ENCODE peak calls at places on chromosomes 2 and 18, in four cellular contexts. X is psoas muscle, K is aorta, A is adrenal gland. H is an unnamed sample.
A peak's percentile ranks its signal among the peaks of the same experiment; 100 is the strongest.

GRCh38 chr2:225399509-225399908 is at the start of gene NYAP2:
- DNase-seq in A (no peak), X (no peak), K (no peak), H (no peak)

GRCh38 chr2:119548516-119549120 is 4.4 kb downstream of the CFAP221 start:
- DNase-seq in K (no peak), A (no peak), X (no peak), H (no peak)

GRCh38 chr2:758073-758820 is 81.0 kb upstream of the TMEM18 start:
- DNase-seq in A (no peak), K (no peak), X (no peak), H (no peak)

GRCh38 chr2:28232267-28232666 is 160.4 kb upstream of the FOSL2 start:
- DNase-seq in K (no peak), A (no peak), X (no peak), H (no peak)

GRCh38 chr2:111135910-111136297 is 15.2 kb downstream of the BCL2L11 start:
- DNase-seq in A (no peak), X (peak; percentile 85), K (no peak), H (peak; percentile 52)

GRCh38 chr18:79493211-79493800 is 97.6 kb downstream of the NFATC1 start:
- DNase-seq in X (peak; percentile 48), K (peak; percentile 70), A (no peak), H (peak; percentile 31)

GRCh38 chr2:170514140-170514539 is 201.0 kb upstream of the SP5 start:
- DNase-seq in A (no peak), X (no peak), K (no peak), H (no peak)

GRCh38 chr18:13379062-13379800 is 160.7 kb downstream of the LDLRAD4 start:
- DNase-seq in K (no peak), X (no peak), A (peak; percentile 18), H (no peak)

GRCh38 chr2:127153691-127154158 is 46.8 kb upstream of the BIN1 start:
- DNase-seq in A (peak; percentile 68), X (peak; percentile 86), K (peak; percentile 80), H (no peak)

GRCh38 chr2:143259368-143259958 is 130.2 kb downstream of the ARHGAP15 start:
- DNase-seq in A (peak; percentile 77), K (no peak), X (peak; percentile 38), H (peak; percentile 45)

GRCh38 chr2:38095996-38096861 is 20.3 kb upstream of the CYP1B1 start:
- DNase-seq in X (peak; percentile 69), A (no peak), K (peak; percentile 76), H (no peak)

GRCh38 chr18:37274988-37275590 is 290.5 kb downstream of the CELF4 start:
- DNase-seq in X (no peak), A (no peak), K (no peak), H (no peak)

GRCh38 chr2:138512672-138513071 is 11.1 kb downstream of the SPOPL start:
- DNase-seq in K (no peak), A (no peak), X (no peak), H (no peak)

GRCh38 chr18:21273568-21273967 is 31.5 kb downstream of the GREB1L start:
- DNase-seq in A (no peak), X (no peak), K (no peak), H (no peak)

GRCh38 chr2:33291278-33292013 is 185.0 kb upstream of the RASGRP3 start:
- DNase-seq in X (no peak), A (no peak), K (no peak), H (no peak)

GRCh38 chr2:1681017-1681318 is 63.3 kb downstream of the PXDN start:
- DNase-seq in X (no peak), K (no peak), A (no peak), H (no peak)

GRCh38 chr2:136384541-136385303 is 266.8 kb upstream of the CXCR4 start:
- DNase-seq in A (peak; percentile 58), X (no peak), K (no peak), H (no peak)

GRCh38 chr2:240235149-240235803 is 94.8 kb upstream of the OTOS start:
- DNase-seq in K (peak; percentile 59), X (peak; percentile 51), A (peak; percentile 31), H (peak; percentile 43)

GRCh38 chr18:23259701-23260661 is 124.7 kb downstream of the CABLES1 start:
- DNase-seq in K (peak; percentile 91), A (peak; percentile 72), X (peak; percentile 83), H (peak; percentile 92)

GRCh38 chr2:56132138-56132537 is 51.7 kb upstream of the CCDC85A start:
- DNase-seq in X (no peak), K (no peak), A (no peak), H (no peak)

GRCh38 chr2:16756831-16757644 is 91.4 kb upstream of the CYRIA start:
- DNase-seq in A (peak; percentile 87), K (peak; percentile 93), X (peak; percentile 90), H (peak; percentile 84)

GRCh38 chr2:205763708-205764501 is 81.6 kb downstream of the NRP2 start:
- DNase-seq in X (peak; percentile 62), A (no peak), K (peak; percentile 82), H (peak; percentile 68)

GRCh38 chr2:48406950-48407349 is 123.0 kb upstream of the STON1 start:
- DNase-seq in A (no peak), X (no peak), K (no peak), H (no peak)

GRCh38 chr18:80065705-80066104 is 31.5 kb downstream of the RBFA start:
- DNase-seq in K (no peak), X (no peak), A (no peak), H (no peak)

GRCh38 chr2:24269270-24269669 is 91.1 kb downstream of the ITSN2 start:
- DNase-seq in K (no peak), A (no peak), X (no peak), H (no peak)

GRCh38 chr2:233178994-233179847 is 72.3 kb upstream of the ATG16L1 start:
- DNase-seq in K (no peak), A (no peak), X (no peak), H (no peak)

GRCh38 chr2:44275915-44276279 is 617 bp downstream of the SLC3A1 start:
- DNase-seq in X (no peak), A (no peak), K (no peak), H (no peak)

GRCh38 chr2:80548469-80548868 is 243.9 kb upstream of the LRRTM1 start:
- DNase-seq in X (no peak), A (no peak), K (no peak), H (no peak)

GRCh38 chr2:1773883-1774282 is 29.6 kb upstream of the PXDN start:
- DNase-seq in X (no peak), K (peak; percentile 19), A (no peak), H (peak; percentile 3)

GRCh38 chr18:36419913-36420531 is 122.5 kb downstream of the FHOD3 start:
- DNase-seq in A (no peak), K (no peak), X (no peak), H (no peak)

GRCh38 chr18:23301971-23302370 is 151.1 kb upstream of the RIOK3 start:
- DNase-seq in A (no peak), X (no peak), K (no peak), H (no peak)

GRCh38 chr2:219803294-219803693 is 175.9 kb downstream of the SLC4A3 start:
- DNase-seq in A (no peak), X (no peak), K (no peak), H (no peak)

GRCh38 chr18:77052656-77053309 is 79.8 kb downstream of the MBP start:
- DNase-seq in K (no peak), X (no peak), A (peak; percentile 37), H (peak; percentile 68)

GRCh38 chr2:209334188-209335017 is 89.4 kb upstream of the MAP2 start:
- DNase-seq in K (no peak), A (peak; percentile 81), X (peak; percentile 52), H (peak; percentile 49)

GRCh38 chr2:238090887-238091286 is 9.3 kb upstream of the ESPNL start:
- DNase-seq in K (no peak), X (no peak), A (no peak), H (no peak)

GRCh38 chr2:238083919-238084318 is 16.2 kb upstream of the ESPNL start:
- DNase-seq in K (no peak), X (no peak), A (no peak), H (no peak)

GRCh38 chr2:238085899-238086298 is 14.2 kb upstream of the ESPNL start:
- DNase-seq in A (no peak), X (no peak), K (no peak), H (no peak)

GRCh38 chr2:238091426-238092060 is 8.6 kb upstream of the ESPNL start:
- DNase-seq in K (no peak), A (no peak), X (no peak), H (no peak)

GRCh38 chr2:238087211-238087610 is 12.9 kb upstream of the ESPNL start:
- DNase-seq in X (no peak), A (peak; percentile 11), K (no peak), H (no peak)
- H3K36me3 ChIP-seq in X (peaks cover 3% of the 10 kb centered on the region), A (peaks cover 12% of the 10 kb centered on the region), K (no peaks in the 10 kb centered on the region), H (peaks cover 15% of the 10 kb centered on the region)

GRCh38 chr2:20677301-20678176 is 10.6 kb downstream of the GDF7 start:
- DNase-seq in X (no peak), K (no peak), A (no peak), H (no peak)

GRCh38 chr2:20680744-20681143 is 13.8 kb downstream of the GDF7 start:
- DNase-seq in X (no peak), A (no peak), K (no peak), H (no peak)

GRCh38 chr2:20684581-20685063 is 17.7 kb downstream of the GDF7 start:
- DNase-seq in K (no peak), X (no peak), A (no peak), H (no peak)

GRCh38 chr2:20678751-20679150 is 11.8 kb downstream of the GDF7 start:
- DNase-seq in K (no peak), A (no peak), X (no peak), H (no peak)

GRCh38 chr2:20682166-20682565 is 15.2 kb downstream of the GDF7 start:
- DNase-seq in X (no peak), K (no peak), A (no peak), H (no peak)
- H3K36me3 ChIP-seq in X (no peaks in the 10 kb centered on the region), K (no peaks in the 10 kb centered on the region), A (peaks cover 19% of the 10 kb centered on the region), H (peaks cover 16% of the 10 kb centered on the region)

GRCh38 chr2:30971291-30972025 is 164.2 kb upstream of the CAPN13 start:
- DNase-seq in K (no peak), X (no peak), A (no peak), H (no peak)
- H3K36me3 ChIP-seq in K (no peaks in the 10 kb centered on the region), X (no peaks in the 10 kb centered on the region), A (no peaks in the 10 kb centered on the region), H (no peaks in the 10 kb centered on the region)

DNA sequence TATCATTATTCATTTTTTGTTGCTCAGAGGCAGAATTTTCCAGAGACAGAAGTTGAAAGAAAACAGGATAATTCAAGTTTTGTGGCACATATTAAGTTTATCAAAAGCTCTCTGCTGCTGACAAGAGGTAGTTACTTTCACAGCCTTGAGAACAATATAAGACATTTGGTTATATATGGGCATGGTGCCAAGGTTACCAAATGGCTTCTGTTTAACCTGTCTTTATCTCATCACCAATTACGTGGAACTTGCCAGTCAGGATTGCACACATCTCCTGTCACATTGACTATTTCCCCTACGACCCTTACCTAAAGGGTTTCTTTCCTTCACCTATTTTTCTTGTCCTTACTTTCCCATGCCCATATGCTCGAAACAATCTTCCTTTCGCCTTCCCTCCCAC is 35.9 kb downstream of the KLF7 start:
- DNase-seq in K (no peak), X (no peak), A (no peak), H (no peak)
- H3K36me3 ChIP-seq in K (no peaks in the 10 kb centered on the region), X (no peaks in the 10 kb centered on the region), A (no peaks in the 10 kb centered on the region), H (no peaks in the 10 kb centered on the region)

DNA sequence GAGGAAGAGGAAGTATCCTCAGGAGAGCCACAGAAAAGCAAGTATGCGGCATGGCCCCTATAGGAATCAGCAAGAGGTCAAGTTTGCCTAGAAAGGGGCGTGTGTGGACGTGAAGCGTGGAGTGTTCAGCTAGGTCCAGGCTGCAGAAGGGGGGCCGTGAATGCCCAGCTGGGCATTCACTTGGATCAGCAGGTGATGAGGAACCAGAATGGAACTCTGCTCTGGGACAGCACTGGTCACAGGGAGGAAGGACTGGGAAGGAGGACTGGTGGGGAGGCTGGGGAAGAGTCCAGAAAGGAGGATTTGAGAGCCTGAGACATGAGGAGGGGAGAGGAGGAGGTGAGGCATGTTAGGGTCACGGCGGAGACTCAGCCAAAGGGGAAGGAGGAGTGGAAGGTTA is 19.8 kb downstream of the STAT1 start:
- DNase-seq in X (no peak), A (no peak), K (no peak), H (no peak)
- H3K36me3 ChIP-seq in X (peaks cover 27% of the 10 kb centered on the region), A (peaks cover 90% of the 10 kb centered on the region), K (peaks cover 3% of the 10 kb centered on the region), H (peaks cover 100% of the 10 kb centered on the region)

H was measured in lower lobe of right lung.